ENCODE peak calls at places on chromosomes 6 and 20, in five cellular contexts. F is HepG2, Q is H1, W is GM12878, X is K562. S is an unnamed sample.

GRCh38 chr6:121285041-121285440 is 49.2 kb downstream of the TBC1D32 start:
- DNase-seq in W (no peak), Q (no peak), X (no peak), F (no peak), S (no peak)

GRCh38 chr20:4052139-4052480 is 36.8 kb upstream of the RNF24 start:
- DNase-seq in X (no peak), F (no peak), W (no peak), Q (no peak), S (no peak)

GRCh38 chr6:107154131-107154906 is 39.0 kb upstream of the BEND3 start:
- DNase-seq in Q (no peak), F (peak), W (no peak), X (no peak), S (no peak)

GRCh38 chr6:11977738-11978137 is 34.4 kb upstream of the HIVEP1 start:
- DNase-seq in X (no peak), F (no peak), W (no peak), Q (no peak), S (no peak)

GRCh38 chr6:85436408-85436807 is 13.5 kb upstream of the NT5E start:
- DNase-seq in F (no peak), W (no peak), Q (no peak), X (no peak), S (no peak)

GRCh38 chr6:13478525-13478962 is 8.9 kb downstream of the GFOD1 start:
- DNase-seq in Q (no peak), W (no peak), X (no peak), F (no peak), S (no peak)

GRCh38 chr6:160791981-160792418 is 90.0 kb downstream of the PLG start:
- DNase-seq in F (no peak), X (peak), W (no peak), Q (no peak), S (peak)

GRCh38 chr6:151721141-151721540 is 86.3 kb upstream of the ESR1 start:
- DNase-seq in Q (no peak), F (no peak), W (no peak), X (no peak), S (no peak)

GRCh38 chr20:62359491-62360121 is 7.5 kb downstream of the LAMA5 start:
- DNase-seq in X (peak), W (no peak), Q (no peak), F (no peak), S (peak)

GRCh38 chr6:36495086-36495485 is 52.2 kb downstream of the STK38 start:
- DNase-seq in W (no peak), Q (no peak), F (no peak), X (no peak), S (no peak)

GRCh38 chr6:72579865-72580264 is 42.0 kb upstream of the KCNQ5 start:
- DNase-seq in W (no peak), F (no peak), Q (no peak), X (no peak), S (no peak)

GRCh38 chr6:116667620-116668019 is 946 bp downstream of the ZUP1 start:
- DNase-seq in Q (no peak), W (no peak), X (no peak), F (no peak), S (no peak)

GRCh38 chr20:31595654-31596411 is 9.3 kb upstream of the ID1 start:
- DNase-seq in F (peak), W (no peak), Q (peak), X (peak), S (peak)

GRCh38 chr20:59042796-59043621 is 423 bp upstream of the PRELID3B start:
- DNase-seq in W (peak), F (peak), X (peak), Q (peak), S (peak)

GRCh38 chr6:89297695-89298351 is 17.3 kb downstream of the GABRR2 start:
- DNase-seq in Q (no peak), F (peak), X (peak), W (peak), S (peak)

GRCh38 chr6:156848123-156848522 is 70.9 kb downstream of the ARID1B start:
- DNase-seq in Q (no peak), F (no peak), W (no peak), X (no peak), S (no peak)

GRCh38 chr6:25645916-25646315 is 6.1 kb upstream of the SCGN start:
- DNase-seq in W (no peak), X (no peak), Q (no peak), F (peak), S (no peak)

GRCh38 chr20:62141397-62142251 is 1.6 kb downstream of the PSMA7 start:
- DNase-seq in F (peak), X (no peak), W (no peak), Q (no peak), S (no peak)

GRCh38 chr6:38350882-38351281 is 288.8 kb downstream of the BTBD9 start:
- DNase-seq in W (no peak), Q (no peak), X (no peak), F (no peak), S (no peak)

GRCh38 chr20:36951977-36952738 is 650 bp upstream of the SAMHD1 start:
- DNase-seq in Q (no peak), X (no peak), F (no peak), W (no peak), S (no peak)

GRCh38 chr6:165689699-165690098 is 26.7 kb upstream of the PDE10A start:
- DNase-seq in F (no peak), W (no peak), X (no peak), Q (no peak), S (no peak)

GRCh38 chr6:111342913-111343312 is 140.1 kb downstream of the REV3L start:
- DNase-seq in Q (no peak), W (no peak), X (no peak), F (no peak), S (no peak)

GRCh38 chr6:159606786-159607185 is 86.3 kb downstream of the SOD2 start:
- DNase-seq in W (no peak), Q (no peak), F (no peak), X (no peak), S (no peak)

GRCh38 chr20:44442298-44443070 is 33.2 kb upstream of the TTPAL start:
- DNase-seq in W (no peak), F (no peak), Q (no peak), X (no peak), S (no peak)

GRCh38 chr6:160249687-160250086 is 8.9 kb downstream of the SLC22A2 start:
- DNase-seq in W (no peak), F (no peak), X (no peak), Q (no peak), S (no peak)

GRCh38 chr6:168109171-168109570 is 30.2 kb upstream of the FRMD1 start:
- DNase-seq in F (no peak), W (no peak), X (no peak), Q (no peak), S (no peak)

GRCh38 chr6:90478278-90478677 is 108.6 kb downstream of the MAP3K7 start:
- DNase-seq in F (no peak), Q (peak), X (peak), W (no peak), S (no peak)

GRCh38 chr6:39416728-39417127 is 94.2 kb upstream of the KCNK16 start:
- DNase-seq in Q (peak), X (no peak), W (no peak), F (no peak), S (no peak)

GRCh38 chr6:52573295-52573694 is 3.6 kb downstream of the TRAM2 start:
- DNase-seq in X (no peak), W (no peak), F (no peak), Q (no peak), S (no peak)

GRCh38 chr20:4493386-4493785 is 228.3 kb upstream of the PRND start:
- DNase-seq in Q (no peak), W (no peak), X (no peak), F (no peak), S (no peak)

GRCh38 chr6:21213492-21213891 is 380.1 kb upstream of the SOX4 start:
- DNase-seq in W (peak), X (no peak), F (no peak), Q (no peak), S (no peak)

GRCh38 chr6:149694926-149695325 is 23.0 kb downstream of the LATS1 start:
- DNase-seq in W (no peak), Q (no peak), F (no peak), X (no peak), S (no peak)

GRCh38 chr6:29236634-29237033 is 64.9 kb upstream of the OR14J1 start:
- DNase-seq in X (no peak), W (no peak), F (no peak), Q (no peak), S (no peak)

GRCh38 chr6:53315086-53315724 is 33.5 kb downstream of the ELOVL5 start:
- DNase-seq in Q (no peak), X (no peak), W (no peak), F (no peak), S (no peak)

GRCh38 chr6:104766601-104767000 is 93.1 kb downstream of the HACE1 start:
- DNase-seq in W (no peak), Q (no peak), X (no peak), F (no peak), S (no peak)

GRCh38 chr6:39560915-39561314 is 164.3 kb downstream of the KIF6 start:
- DNase-seq in W (no peak), X (no peak), Q (no peak), F (no peak), S (no peak)

GRCh38 chr6:147245693-147246092 is 41.5 kb downstream of the STXBP5 start:
- DNase-seq in F (no peak), Q (no peak), X (no peak), W (no peak), S (no peak)

GRCh38 chr20:58715709-58716475 is 23.3 kb downstream of the NPEPL1 start:
- DNase-seq in W (no peak), X (no peak), F (no peak), Q (no peak), S (no peak)

GRCh38 chr20:8860011-8860495 is 208.8 kb upstream of the PLCB4 start:
- DNase-seq in Q (no peak), W (no peak), X (no peak), F (no peak), S (no peak)

GRCh38 chr20:58378056-58378455 is 11.0 kb upstream of the VAPB start:
- DNase-seq in W (no peak), F (no peak), Q (no peak), X (no peak), S (no peak)

GRCh38 chr20:46708172-46708860 is 1.1 kb upstream of the SLC2A10 start:
- DNase-seq in Q (no peak), W (no peak), X (no peak), F (peak), S (no peak)

GRCh38 chr20:46710149-46710913 is 882 bp downstream of the SLC2A10 start:
- DNase-seq in Q (no peak), X (no peak), W (no peak), F (no peak), S (no peak)

GRCh38 chr20:46709055-46709458 is 392 bp upstream of the SLC2A10 start:
- DNase-seq in F (no peak), Q (no peak), X (no peak), W (no peak), S (no peak)

GRCh38 chr20:46712056-46712636 is 2.7 kb downstream of the SLC2A10 start:
- DNase-seq in Q (no peak), F (no peak), X (no peak), W (no peak), S (no peak)

GRCh38 chr20:46709459-46710148 is at the start of gene SLC2A10:
- DNase-seq in W (no peak), Q (no peak), F (peak), X (peak), S (no peak)
- TF ChIP-seq ZNF274 in W (no peak), Q (no peak), F (peak), X (no peak), S (no peak)

DNA sequence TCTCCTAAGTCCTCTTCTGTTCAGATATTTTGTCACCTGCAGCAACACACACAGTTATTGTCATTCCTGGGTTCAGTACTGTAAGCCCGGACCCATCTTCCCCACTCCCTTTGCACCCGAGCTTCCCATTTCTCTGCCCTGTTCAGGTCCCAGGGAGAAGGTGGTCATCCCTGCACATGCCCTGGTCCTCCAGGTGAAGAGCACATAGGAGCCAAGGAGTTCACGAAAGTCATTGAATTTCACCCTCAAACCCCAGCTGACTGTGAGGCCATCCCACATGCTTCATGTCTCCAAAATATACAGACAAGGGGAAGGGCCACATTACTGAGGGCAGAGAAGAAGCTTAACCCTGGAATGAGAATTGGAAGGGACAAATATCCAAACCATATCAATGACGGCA is 8.1 kb downstream of the HLA-DPA1 start:
- DNase-seq in Q (no peak), X (no peak), F (no peak), W (no peak), S (no peak)
- TF ChIP-seq JUND in Q (no peak), X (no peak), F (no peak), W (no peak), S (no peak)

DNA sequence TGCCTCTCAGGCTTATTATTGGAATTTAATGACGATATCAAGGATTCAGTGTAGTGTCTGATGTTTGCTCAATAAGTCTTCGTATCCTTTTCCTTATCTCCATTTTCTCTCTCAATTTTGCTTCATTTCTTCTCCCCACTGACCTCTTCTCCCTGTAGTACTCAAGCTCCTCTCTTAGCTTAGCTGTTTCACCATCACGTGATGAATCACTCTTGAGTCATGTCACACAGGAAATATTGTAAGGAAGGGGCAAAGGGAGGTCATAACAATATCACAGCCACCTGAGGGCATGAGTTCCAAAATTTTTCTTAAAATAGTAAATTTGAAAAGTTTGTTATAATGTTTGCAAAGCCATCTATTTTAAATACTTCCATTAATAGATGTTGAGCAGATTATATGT is 392.2 kb upstream of the MARCKS start:
- DNase-seq in Q (no peak), X (no peak), W (no peak), F (no peak), S (peak)
- TF ChIP-seq ATF3 in Q (no peak), X (no peak), W (no peak), F (no peak), S (peak)

GRCh38 chr6:44128020-44128917 is 915 bp downstream of the TMEM63B start:
- DNase-seq in W (no peak), F (peak), Q (no peak), X (peak), S (no peak)

GRCh38 chr6:44126320-44127149 is 717 bp downstream of the MRPL14 start:
- DNase-seq in F (peak), Q (no peak), W (peak), X (peak), S (no peak)

GRCh38 chr6:44123544-44123943 is 3.7 kb downstream of the MRPL14 start:
- DNase-seq in X (no peak), W (no peak), F (no peak), Q (no peak), S (no peak)

GRCh38 chr6:44129841-44130322 is 2.5 kb downstream of the TMEM63B start:
- DNase-seq in X (peak), W (no peak), F (peak), Q (no peak), S (no peak)

DNA sequence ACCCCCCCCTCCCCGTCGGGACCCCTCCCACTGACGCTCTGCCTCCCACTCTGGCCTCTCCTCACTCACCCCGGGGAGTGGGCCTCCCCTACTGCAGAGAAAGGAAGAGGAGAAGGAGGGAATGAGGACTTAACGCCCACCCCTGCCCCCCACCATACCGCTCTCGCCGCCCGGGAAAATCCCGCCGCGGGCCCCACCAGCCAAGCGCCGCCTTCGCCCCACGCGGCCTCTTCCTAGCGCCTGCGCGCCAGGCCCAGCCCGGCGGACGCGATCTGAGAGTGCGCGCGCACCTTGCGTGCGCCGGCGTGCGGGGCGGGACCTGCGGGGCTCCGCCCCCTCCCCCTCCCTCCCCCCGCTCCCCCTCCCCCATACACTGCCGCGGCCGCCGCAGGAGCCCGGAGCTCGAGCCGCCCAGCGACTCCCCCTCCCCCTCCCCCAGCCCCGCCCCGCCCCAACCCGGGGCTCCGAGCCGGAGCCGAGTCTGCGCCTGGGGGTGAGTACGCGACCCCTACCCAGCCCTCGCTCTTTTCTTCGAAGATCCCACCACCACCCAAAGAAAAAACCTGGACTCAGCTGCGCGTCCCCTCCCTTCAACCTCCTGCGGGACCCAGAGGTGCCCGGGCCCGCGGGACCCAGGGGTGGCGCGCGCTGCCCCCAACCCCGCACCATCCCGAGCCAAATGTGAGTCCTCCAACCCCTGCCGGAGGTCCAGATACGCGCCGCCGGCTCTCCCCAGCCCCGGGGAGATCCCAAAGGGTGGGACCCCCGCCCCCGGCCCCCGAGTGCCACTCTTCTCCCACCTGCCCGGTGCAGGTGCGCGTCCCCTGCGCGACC is at the start of the genes MRPL14 and TMEM63B:
- DNase-seq in F (peak), X (peak), Q (peak), W (peak), S (peak)
- TF ChIP-seq ZNF274 in F (peak), X (no peak), Q (no peak), W (no peak), S (no peak)

DNA sequence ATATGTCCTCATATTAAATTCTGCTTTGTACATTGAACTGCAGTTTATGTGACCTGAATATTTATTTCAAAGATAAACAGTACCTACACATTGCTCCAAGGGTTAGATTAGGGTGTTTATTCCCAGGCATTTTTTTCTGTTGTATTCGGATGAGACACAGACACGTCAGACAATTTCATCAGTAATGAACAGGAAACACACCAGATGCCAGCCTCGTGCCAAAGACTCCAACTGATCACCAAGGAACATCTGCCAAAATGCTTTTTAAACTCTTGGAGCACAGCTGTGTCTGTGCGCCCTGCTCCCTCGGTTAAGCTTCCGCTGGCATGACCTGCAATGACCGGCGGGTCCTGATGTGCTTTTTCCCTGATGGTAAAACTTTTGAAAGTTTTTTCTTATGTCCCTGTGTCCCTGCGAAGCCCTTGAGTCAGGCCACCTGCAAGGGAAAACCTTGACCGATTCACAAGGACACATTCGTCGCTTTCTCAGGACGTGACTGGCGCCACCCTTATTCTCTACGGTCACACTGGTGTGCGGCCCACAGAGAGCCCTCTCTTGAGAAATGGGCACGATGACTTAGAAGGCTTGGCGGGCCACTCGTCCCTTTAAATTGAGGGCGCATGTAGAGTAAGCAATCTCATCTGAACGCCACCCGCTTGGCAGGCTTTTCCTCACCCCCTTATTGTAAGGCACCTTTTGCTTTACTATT is 173.8 kb downstream of the QKI start:
- DNase-seq in X (no peak), F (no peak), Q (no peak), W (no peak), S (no peak)
- TF ChIP-seq JUND in X (no peak), F (no peak), Q (no peak), W (no peak), S (no peak)

GRCh38 chr6:45676376-45676775 is 298.6 kb upstream of the SUPT3H start:
- DNase-seq in W (no peak), X (no peak), Q (no peak), F (no peak), S (no peak)
- TF ChIP-seq ATF3 in W (no peak), X (no peak), Q (no peak), F (no peak), S (no peak)

S was measured in HCT116.